ENCODE peak calls at places on chromosomes 4 and X, in eight cellular contexts. M, Q, S, W, R, F, L and K are unnamed samples. For H3K4me1, the result is how much of the 10 kb centered on the place peaks cover.

GRCh38 chrX:21373637-21374162 is 518 bp upstream of the CNKSR2 start:
- ATAC-seq in M (no peak), Q (no peak), S (no peak), W (peak), R (peak), F (no peak), L (peak), K (no peak)

GRCh38 chr4:174358823-174359222 is 75.1 kb downstream of the CEP44 start:
- ATAC-seq in M (no peak), Q (no peak), S (no peak), W (no peak), R (peak), F (no peak), L (no peak), K (no peak)

GRCh38 chr4:108893474-108893873 is 130.6 kb upstream of the ETNPPL start:
- ATAC-seq in M (no peak), Q (no peak), S (no peak), W (no peak), R (no peak), F (no peak), L (no peak), K (no peak)

GRCh38 chrX:110045421-110045820 is 42.5 kb downstream of the TMEM164 start:
- ATAC-seq in M (no peak), Q (no peak), S (no peak), W (no peak), R (no peak), F (no peak), L (no peak), K (no peak)

GRCh38 chr4:164937576-164938270 is 39.7 kb downstream of the TRIM61 start:
- ATAC-seq in M (no peak), Q (peak), S (no peak), W (peak), R (no peak), F (no peak), L (no peak), K (no peak)

GRCh38 chr4:807792-808191 is 18.1 kb downstream of the CPLX1 start:
- ATAC-seq in M (no peak), Q (no peak), S (no peak), W (no peak), R (no peak), F (no peak), L (no peak), K (no peak)

GRCh38 chr4:139316733-139317132 is 14.5 kb upstream of the NDUFC1 start:
- ATAC-seq in M (no peak), Q (no peak), S (no peak), W (no peak), R (no peak), F (peak), L (no peak), K (no peak)

GRCh38 chrX:39891781-39892180 is 206.0 kb downstream of the BCOR start:
- ATAC-seq in M (no peak), Q (no peak), S (no peak), W (peak), R (no peak), F (no peak), L (peak), K (no peak)

GRCh38 chr4:52250124-52250523 is 199.0 kb downstream of the SPATA18 start:
- ATAC-seq in M (peak), Q (no peak), S (no peak), W (no peak), R (no peak), F (peak), L (no peak), K (peak)

GRCh38 chr4:19455850-19456602 is 795.7 kb upstream of the SLIT2 start:
- ATAC-seq in M (no peak), Q (peak), S (no peak), W (no peak), R (peak), F (no peak), L (no peak), K (no peak)

GRCh38 chr4:109873791-109874514 is 26.0 kb downstream of the LRIT3 start:
- ATAC-seq in M (peak), Q (no peak), S (no peak), W (no peak), R (peak), F (no peak), L (no peak), K (no peak)

GRCh38 chrX:125782184-125782583 is 383.9 kb downstream of the DCAF12L2 start:
- ATAC-seq in M (no peak), Q (no peak), S (no peak), W (no peak), R (no peak), F (no peak), L (no peak), K (no peak)

GRCh38 chr4:123449780-123450179 is 53.2 kb downstream of the SPRY1 start:
- ATAC-seq in M (no peak), Q (no peak), S (no peak), W (peak), R (peak), F (no peak), L (peak), K (no peak)
- H3K4me1 ChIP-seq in M (under half), Q (under half), S (under half), W (under half), R (under half), F (under half), L (under half), K (under half)

GRCh38 chr4:24561438-24562139 is 22.8 kb downstream of the DHX15 start:
- ATAC-seq in M (no peak), Q (no peak), S (no peak), W (no peak), R (no peak), F (no peak), L (no peak), K (no peak)

GRCh38 chr4:24559032-24559821 is 25.1 kb downstream of the DHX15 start:
- ATAC-seq in M (no peak), Q (no peak), S (no peak), W (peak), R (peak), F (no peak), L (no peak), K (no peak)

GRCh38 chr4:24559889-24560288 is 24.5 kb downstream of the DHX15 start:
- ATAC-seq in M (no peak), Q (no peak), S (no peak), W (peak), R (peak), F (no peak), L (no peak), K (no peak)

GRCh38 chr4:24557036-24558022 is 27.0 kb downstream of the DHX15 start:
- ATAC-seq in M (peak), Q (no peak), S (no peak), W (peak), R (peak), F (no peak), L (peak), K (no peak)

DNA sequence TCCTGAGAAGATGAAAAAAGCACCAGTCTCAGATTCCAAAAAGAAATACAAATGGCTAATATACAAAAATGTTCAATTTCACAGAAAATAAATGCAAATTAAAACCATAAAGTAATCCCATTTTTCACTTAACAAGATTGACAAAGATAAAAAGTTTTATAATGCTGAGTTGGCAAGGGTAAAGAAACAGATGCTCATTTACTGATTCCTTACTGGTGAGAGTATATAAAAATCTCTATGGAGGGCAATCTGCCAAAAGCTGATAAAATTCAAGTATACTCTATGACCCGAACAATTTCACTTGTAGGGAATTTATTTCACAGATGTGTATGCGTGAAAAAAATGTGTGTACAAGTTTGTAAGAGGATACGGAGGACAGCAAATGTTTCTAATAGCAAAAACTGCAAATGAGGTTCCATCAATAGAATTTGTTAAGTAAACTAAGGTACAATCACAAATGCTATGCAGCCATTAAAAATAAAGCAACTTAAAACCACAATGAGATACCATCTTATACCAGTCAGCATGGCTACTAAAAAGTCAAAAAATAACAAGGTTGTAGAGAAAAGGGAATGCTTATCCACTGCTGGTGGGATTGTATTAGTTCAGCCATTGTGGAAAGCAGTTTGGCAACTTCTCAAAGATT is 23.5 kb downstream of the DHX15 start:
- ATAC-seq in M (no peak), Q (no peak), S (no peak), W (no peak), R (no peak), F (no peak), L (no peak), K (no peak)
- H3K4me1 ChIP-seq in M (half or more), Q (under half), S (under half), W (under half), R (under half), F (under half), L (under half), K (under half)

DNA sequence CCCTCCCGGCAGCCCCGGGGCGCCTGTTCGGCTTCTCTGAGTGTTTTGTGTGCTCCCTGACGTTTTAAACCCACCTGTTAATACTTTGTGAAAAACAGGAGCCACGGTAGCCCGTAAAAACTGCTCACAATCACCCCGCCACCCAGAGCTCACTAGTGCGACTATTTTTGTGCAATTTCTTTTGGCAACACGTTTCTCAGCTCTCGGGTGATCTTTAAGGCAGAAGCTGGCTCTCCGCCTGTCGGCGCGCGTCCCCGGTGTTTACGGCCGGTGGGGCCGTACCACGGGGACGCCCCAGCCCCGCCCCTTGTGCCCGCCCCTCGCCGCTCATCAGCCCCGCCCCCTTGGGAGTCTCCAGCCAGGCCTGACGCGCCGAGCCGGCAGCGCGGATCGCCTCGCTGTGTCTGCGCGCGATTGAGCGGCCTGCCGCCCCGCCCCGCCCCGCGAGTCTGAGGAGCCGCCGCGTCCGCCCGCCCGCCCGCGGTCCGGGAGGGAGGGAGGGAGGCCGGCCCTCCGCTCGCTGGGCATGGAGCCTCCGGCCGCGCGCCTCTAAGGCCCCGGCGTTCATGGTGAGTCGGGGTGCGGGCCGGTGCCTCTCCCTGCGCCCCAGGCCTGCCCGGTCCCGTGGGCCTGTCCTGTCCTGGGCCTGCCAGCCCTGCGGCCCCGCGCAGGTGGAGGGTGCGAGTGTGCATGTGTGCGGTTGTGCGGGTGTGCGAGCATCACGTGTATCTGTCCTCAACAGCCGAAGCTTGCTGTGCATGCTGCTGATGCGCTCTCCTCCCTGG is 56.2 kb upstream of the TADA2B start:
- ATAC-seq in M (peak), Q (peak), S (peak), W (peak), R (peak), F (peak), L (peak), K (peak)
- H3K4me1 ChIP-seq in M (half or more), Q (under half), S (half or more), W (under half), R (under half), F (under half), L (half or more), K (under half)

GRCh38 chrX:150982786-150983525 is at the start of gene HMGB3:
- ATAC-seq in M (peak), Q (peak), S (peak), W (peak), R (peak), F (peak), L (peak), K (peak)
- H3K4me1 ChIP-seq in M (under half), Q (under half), S (under half), W (under half), R (under half), F (under half), L (under half), K (under half)

DNA sequence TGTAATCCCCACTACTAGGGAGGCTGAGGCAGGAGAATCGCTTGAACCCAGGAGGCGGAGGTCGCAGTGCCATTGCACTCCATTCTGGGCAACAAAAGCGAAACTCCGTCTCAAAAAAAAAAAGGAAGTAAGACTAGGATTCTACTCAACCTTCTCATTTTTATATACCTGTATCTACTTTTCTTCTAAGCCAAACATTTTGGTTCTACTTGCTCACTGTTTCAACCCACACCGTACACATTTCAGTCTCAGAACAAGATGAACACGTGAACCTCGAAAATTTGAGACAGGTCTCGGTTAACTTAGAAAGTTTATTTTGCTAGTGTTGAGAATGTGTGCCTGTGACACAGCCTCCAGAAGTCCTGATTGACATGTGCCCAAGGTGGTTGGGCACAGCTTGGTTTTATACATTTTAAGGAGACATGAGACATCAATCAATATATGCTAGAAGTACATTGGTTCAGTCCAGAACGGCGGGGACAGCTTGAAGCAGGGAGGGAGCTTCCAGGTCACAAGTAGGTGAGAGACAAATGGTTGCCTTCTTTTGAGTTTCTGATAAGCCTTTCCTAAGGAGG is 3.7 kb downstream of the ADD1 start:
- ATAC-seq in M (no peak), Q (no peak), S (no peak), W (no peak), R (no peak), F (no peak), L (no peak), K (no peak)
- H3K4me1 ChIP-seq in M (half or more), Q (under half), S (half or more), W (under half), R (under half), F (half or more), L (half or more), K (under half)

GRCh38 chr4:3719836-3720235 is 46.3 kb upstream of the ADRA2C start:
- ATAC-seq in M (no peak), Q (no peak), S (no peak), W (no peak), R (no peak), F (no peak), L (no peak), K (no peak)
- H3K4me1 ChIP-seq in M (under half), Q (under half), S (under half), W (under half), R (under half), F (under half), L (under half), K (under half)